ENCODE peak calls at places on chromosomes 3 and 15, in four cellular contexts. One of them, this sample, is unnamed.
A peak's percentile ranks its signal among the peaks of the same experiment; 100 is the strongest.

GRCh38 chr3:36372534-36372935 is 7.8 kb upstream of the STAC start:
- DNase-seq in H54: no peak
- DNase-seq in psoas muscle: no peak
- DNase-seq in fibroblast of villous mesenchyme: no peak
- DNase-seq in this sample: no peak

GRCh38 chr3:122609798-122610559 is 32.5 kb downstream of the PARP15 start:
- DNase-seq in H54: peak; percentile 55
- DNase-seq in psoas muscle: no peak
- DNase-seq in fibroblast of villous mesenchyme: peak; percentile 79
- DNase-seq in this sample: peak; percentile 80

GRCh38 chr3:155835341-155836071 is 18.7 kb downstream of the SLC33A1 start:
- DNase-seq in H54: no peak
- DNase-seq in psoas muscle: no peak
- DNase-seq in fibroblast of villous mesenchyme: no peak
- DNase-seq in this sample: no peak

GRCh38 chr3:43776101-43776500 is 85.4 kb downstream of the ABHD5 start:
- DNase-seq in H54: no peak
- DNase-seq in psoas muscle: no peak
- DNase-seq in fibroblast of villous mesenchyme: no peak
- DNase-seq in this sample: no peak

GRCh38 chr3:149957352-149958140 is 13.1 kb downstream of the PFN2 start:
- DNase-seq in H54: no peak
- DNase-seq in psoas muscle: no peak
- DNase-seq in fibroblast of villous mesenchyme: no peak
- DNase-seq in this sample: no peak

GRCh38 chr3:55964491-55964980 is 477.4 kb upstream of the WNT5A start:
- DNase-seq in H54: no peak
- DNase-seq in psoas muscle: no peak
- DNase-seq in fibroblast of villous mesenchyme: no peak
- DNase-seq in this sample: no peak

GRCh38 chr15:42285042-42285441 is 11.8 kb upstream of the TMEM87A start:
- DNase-seq in H54: no peak
- DNase-seq in psoas muscle: no peak
- DNase-seq in fibroblast of villous mesenchyme: peak; percentile 66
- DNase-seq in this sample: no peak

GRCh38 chr3:66376568-66376967 is 124.3 kb downstream of the LRIG1 start:
- DNase-seq in H54: peak; percentile 34
- DNase-seq in psoas muscle: no peak
- DNase-seq in fibroblast of villous mesenchyme: peak; percentile 90
- DNase-seq in this sample: peak; percentile 49

GRCh38 chr15:78938608-78939488 is 6.0 kb downstream of the CTSH start:
- DNase-seq in H54: no peak
- DNase-seq in psoas muscle: no peak
- DNase-seq in fibroblast of villous mesenchyme: no peak
- DNase-seq in this sample: no peak

GRCh38 chr3:147797095-147797494 is 387.9 kb downstream of the ZIC1 start:
- DNase-seq in H54: no peak
- DNase-seq in psoas muscle: no peak
- DNase-seq in fibroblast of villous mesenchyme: no peak
- DNase-seq in this sample: no peak

GRCh38 chr3:54857343-54857742 is 70.5 kb downstream of the LRTM1 start:
- DNase-seq in H54: peak; percentile 31
- DNase-seq in psoas muscle: no peak
- DNase-seq in fibroblast of villous mesenchyme: no peak
- DNase-seq in this sample: no peak

GRCh38 chr3:117400303-117400702 is 690.7 kb downstream of the TUSC7 start:
- DNase-seq in H54: no peak
- DNase-seq in psoas muscle: no peak
- DNase-seq in fibroblast of villous mesenchyme: no peak
- DNase-seq in this sample: no peak

GRCh38 chr3:36480916-36481648 is 100.8 kb downstream of the STAC start:
- DNase-seq in H54: no peak
- DNase-seq in psoas muscle: no peak
- DNase-seq in fibroblast of villous mesenchyme: no peak
- DNase-seq in this sample: peak; percentile 67

GRCh38 chr3:125357032-125357658 is 18.0 kb downstream of the ZNF148 start:
- DNase-seq in H54: no peak
- DNase-seq in psoas muscle: peak; percentile 74
- DNase-seq in fibroblast of villous mesenchyme: peak; percentile 49
- DNase-seq in this sample: no peak

GRCh38 chr15:31364301-31365031 is 37.8 kb downstream of the KLF13 start:
- DNase-seq in H54: no peak
- DNase-seq in psoas muscle: peak; percentile 56
- DNase-seq in fibroblast of villous mesenchyme: no peak
- DNase-seq in this sample: no peak

GRCh38 chr15:65829150-65829764 is 37.2 kb upstream of the DENND4A start:
- DNase-seq in H54: no peak
- DNase-seq in psoas muscle: no peak
- DNase-seq in fibroblast of villous mesenchyme: no peak
- DNase-seq in this sample: no peak

GRCh38 chr15:79608041-79608440 is 175.9 kb downstream of the MINAR1 start:
- DNase-seq in H54: no peak
- DNase-seq in psoas muscle: no peak
- DNase-seq in fibroblast of villous mesenchyme: no peak
- DNase-seq in this sample: no peak

GRCh38 chr15:64851503-64851840 is 9.8 kb downstream of the PLEKHO2 start:
- DNase-seq in H54: no peak
- DNase-seq in psoas muscle: no peak
- DNase-seq in fibroblast of villous mesenchyme: peak; percentile 96
- DNase-seq in this sample: peak; percentile 52

GRCh38 chr15:63593705-63594671 is 3.2 kb upstream of the FBXL22 start:
- DNase-seq in H54: no peak
- DNase-seq in psoas muscle: no peak
- DNase-seq in fibroblast of villous mesenchyme: no peak
- DNase-seq in this sample: no peak

GRCh38 chr3:33131328-33132018 is 17.7 kb downstream of the CRTAP start:
- DNase-seq in H54: no peak
- DNase-seq in psoas muscle: no peak
- DNase-seq in fibroblast of villous mesenchyme: peak; percentile 71
- DNase-seq in this sample: peak; percentile 38

GRCh38 chr3:121878411-121878810 is 15.8 kb upstream of the SLC15A2 start:
- DNase-seq in H54: no peak
- DNase-seq in psoas muscle: no peak
- DNase-seq in fibroblast of villous mesenchyme: no peak
- DNase-seq in this sample: no peak

GRCh38 chr15:76296849-76297248 is 14.4 kb downstream of the ETFA start:
- DNase-seq in H54: no peak
- DNase-seq in psoas muscle: no peak
- DNase-seq in fibroblast of villous mesenchyme: no peak
- DNase-seq in this sample: no peak

GRCh38 chr3:47871389-47871788 is 68.5 kb downstream of the DHX30 start:
- DNase-seq in H54: no peak
- DNase-seq in psoas muscle: no peak
- DNase-seq in fibroblast of villous mesenchyme: no peak
- DNase-seq in this sample: no peak

GRCh38 chr3:128725932-128726690 is at the start of gene RAB7A:
- DNase-seq in H54: peak; percentile 96
- DNase-seq in psoas muscle: peak; percentile 99
- DNase-seq in fibroblast of villous mesenchyme: peak; percentile 99
- DNase-seq in this sample: peak; percentile 97

GRCh38 chr3:43691120-43692002 is 623 bp downstream of the ABHD5 start:
- DNase-seq in H54: peak; percentile 46
- DNase-seq in psoas muscle: peak; percentile 72
- DNase-seq in fibroblast of villous mesenchyme: peak; percentile 42
- DNase-seq in this sample: peak; percentile 12

GRCh38 chr15:91664224-91664836 is 189.2 kb upstream of the SLCO3A1 start:
- DNase-seq in H54: no peak
- DNase-seq in psoas muscle: no peak
- DNase-seq in fibroblast of villous mesenchyme: no peak
- DNase-seq in this sample: no peak

GRCh38 chr15:57375827-57376694 is at the start of gene CGNL1:
- DNase-seq in H54: peak; percentile 33
- DNase-seq in psoas muscle: peak; percentile 59
- DNase-seq in fibroblast of villous mesenchyme: no peak
- DNase-seq in this sample: no peak

GRCh38 chr3:79845546-79845945 is 77.7 kb upstream of the ROBO1 start:
- DNase-seq in H54: no peak
- DNase-seq in psoas muscle: no peak
- DNase-seq in fibroblast of villous mesenchyme: no peak
- DNase-seq in this sample: no peak

This sample was measured in stromal cell of bone marrow.